ENCODE peak calls at places on chromosomes 13 and 19, in four cellular contexts. Q is A172, S is NCI-H1092, B is foreskin fibroblast. F is an unnamed sample.

GRCh38 chr19:28554321-28555091 is 658.4 kb downstream of the UQCRFS1 start:
- DNase-seq in Q (no peak), S (no peak), B (no peak), F (no peak)

GRCh38 chr19:4051175-4052101 is 15.3 kb downstream of the ZBTB7A start:
- DNase-seq in Q (peak; percentile 85), S (no peak), B (no peak), F (no peak)

GRCh38 chr13:32178763-32179162 is 136.4 kb downstream of the ZAR1L start:
- DNase-seq in Q (no peak), S (no peak), B (no peak), F (no peak)

GRCh38 chr13:28316129-28316528 is 177.8 kb downstream of the PAN3 start:
- DNase-seq in Q (no peak), S (no peak), B (no peak), F (no peak)

GRCh38 chr13:78680064-78680463 is 21.1 kb upstream of the OBI1 start:
- DNase-seq in Q (no peak), S (peak; percentile 62), B (no peak), F (no peak)

GRCh38 chr13:19685034-19685433 is 51.6 kb downstream of the MPHOSPH8 start:
- DNase-seq in Q (no peak), S (no peak), B (no peak), F (no peak)

GRCh38 chr19:19606021-19606420 is 12.5 kb downstream of the PBX4 start:
- DNase-seq in Q (peak; percentile 92), S (no peak), B (no peak), F (no peak)

GRCh38 chr13:95300625-95301134 is 571 bp downstream of the ABCC4 start:
- DNase-seq in Q (peak; percentile 74), S (peak; percentile 76), B (peak; percentile 50), F (no peak)

GRCh38 chr19:13085673-13086072 is 17.0 kb downstream of the LYL1 start:
- DNase-seq in Q (no peak), S (no peak), B (no peak), F (no peak)